ENCODE peak calls at places on chromosomes 2 and 18, in four cellular contexts. O is HTR-8/SVneo, X is H7, V is skeletal muscle cell. F is an unnamed sample.

GRCh38 chr2:108404784-108405397 is 27.1 kb downstream of the SULT1C4 start:
- DNase-seq in O (no peak), V (no peak), X (no peak), F (no peak)

GRCh38 chr2:63975437-63976124 is 43.6 kb downstream of the VPS54 start:
- DNase-seq in X (no peak), V (no peak), O (no peak), F (no peak)

GRCh38 chr18:36663312-36663711 is 165.5 kb downstream of the TPGS2 start:
- DNase-seq in X (no peak), O (no peak), V (no peak), F (no peak)

GRCh38 chr18:28805491-28805890 is 628.6 kb upstream of the CDH2 start:
- DNase-seq in O (no peak), X (no peak), V (no peak), F (no peak)

GRCh38 chr2:7077660-7078278 is 160.6 kb downstream of the RNF144A start:
- DNase-seq in V (no peak), O (no peak), X (no peak), F (no peak)

GRCh38 chr2:169073972-169074751 is 4.8 kb downstream of the DHRS9 start:
- DNase-seq in O (no peak), V (no peak), X (no peak), F (peak)

GRCh38 chr18:23810396-23810795 is 121.1 kb downstream of the LAMA3 start:
- DNase-seq in X (no peak), O (no peak), V (no peak), F (no peak)

GRCh38 chr2:219575566-219576504 is 3.7 kb downstream of the INHA start:
- DNase-seq in O (no peak), V (no peak), X (no peak), F (no peak)

GRCh38 chr2:152402780-152403388 is 67.9 kb downstream of the FMNL2 start:
- DNase-seq in O (no peak), V (no peak), X (no peak), F (no peak)

GRCh38 chr2:181684454-181685149 is 4.3 kb upstream of the NEUROD1 start:
- DNase-seq in X (peak), O (no peak), V (no peak), F (no peak)

GRCh38 chr18:66511810-66512209 is 92.1 kb downstream of the CDH19 start:
- DNase-seq in O (no peak), X (no peak), V (no peak), F (peak)

GRCh38 chr2:32357545-32358482 is 991 bp downstream of the BIRC6 start:
- DNase-seq in O (no peak), V (no peak), X (peak), F (peak)

GRCh38 chr2:152097291-152098032 is 1.4 kb downstream of the CACNB4 start:
- DNase-seq in X (peak), O (peak), V (peak), F (peak)

GRCh38 chr2:197137234-197137633 is 173.3 kb downstream of the ANKRD44 start:
- DNase-seq in X (no peak), O (no peak), V (no peak), F (peak)

F was measured in ACHN.